ENCODE peak calls at places on chromosomes 11 and 22, in ten cellular contexts. One of them, this sample, is unnamed.

GRCh38 chr22:36331306-36331911 is 56.4 kb downstream of the MYH9 start:
- DNase-seq in lower leg skin: peak
- DNase-seq in body of pancreas: peak
- DNase-seq in stomach: peak
- DNase-seq in HCT116: peak
- DNase-seq in testis: peak
- DNase-seq in cardiac fibroblast: peak
- DNase-seq in GM23338: peak
- DNase-seq in fibroblast of lung: peak
- DNase-seq in dorsolateral prefrontal cortex: no peak
- DNase-seq in this sample: peak

GRCh38 chr11:60788401-60789110 is 3.4 kb downstream of the MS4A10 start:
- DNase-seq in lower leg skin: no peak
- DNase-seq in dorsolateral prefrontal cortex: no peak
- DNase-seq in cardiac fibroblast: peak
- DNase-seq in HCT116: no peak
- DNase-seq in testis: no peak
- DNase-seq in fibroblast of lung: no peak
- DNase-seq in stomach: no peak
- DNase-seq in GM23338: no peak
- DNase-seq in body of pancreas: peak
- DNase-seq in this sample: no peak

GRCh38 chr11:47508595-47509555 is 44.1 kb downstream of the CELF1 start:
- DNase-seq in fibroblast of lung: no peak
- DNase-seq in dorsolateral prefrontal cortex: no peak
- DNase-seq in cardiac fibroblast: no peak
- DNase-seq in stomach: peak
- DNase-seq in body of pancreas: peak
- DNase-seq in lower leg skin: no peak
- DNase-seq in testis: no peak
- DNase-seq in GM23338: no peak
- DNase-seq in HCT116: no peak
- DNase-seq in this sample: no peak

GRCh38 chr11:17515443-17516176 is 28.6 kb downstream of the USH1C start:
- DNase-seq in testis: no peak
- DNase-seq in stomach: no peak
- DNase-seq in body of pancreas: no peak
- DNase-seq in GM23338: no peak
- DNase-seq in fibroblast of lung: no peak
- DNase-seq in cardiac fibroblast: no peak
- DNase-seq in lower leg skin: no peak
- DNase-seq in dorsolateral prefrontal cortex: no peak
- DNase-seq in HCT116: no peak
- DNase-seq in this sample: no peak

GRCh38 chr22:19375435-19375834 is 56.1 kb downstream of the HIRA start:
- DNase-seq in dorsolateral prefrontal cortex: no peak
- DNase-seq in HCT116: no peak
- DNase-seq in body of pancreas: no peak
- DNase-seq in fibroblast of lung: no peak
- DNase-seq in lower leg skin: no peak
- DNase-seq in GM23338: no peak
- DNase-seq in testis: no peak
- DNase-seq in stomach: no peak
- DNase-seq in cardiac fibroblast: no peak
- DNase-seq in this sample: no peak

GRCh38 chr11:114085965-114086364 is 26.5 kb downstream of the ZBTB16 start:
- DNase-seq in lower leg skin: no peak
- DNase-seq in body of pancreas: peak
- DNase-seq in HCT116: no peak
- DNase-seq in stomach: peak
- DNase-seq in cardiac fibroblast: no peak
- DNase-seq in dorsolateral prefrontal cortex: peak
- DNase-seq in fibroblast of lung: no peak
- DNase-seq in GM23338: no peak
- DNase-seq in testis: no peak
- DNase-seq in this sample: no peak

GRCh38 chr22:43001271-43002197 is 13.4 kb downstream of the PACSIN2 start:
- DNase-seq in lower leg skin: no peak
- DNase-seq in dorsolateral prefrontal cortex: peak
- DNase-seq in HCT116: no peak
- DNase-seq in GM23338: no peak
- DNase-seq in testis: no peak
- DNase-seq in fibroblast of lung: peak
- DNase-seq in cardiac fibroblast: peak
- DNase-seq in body of pancreas: no peak
- DNase-seq in stomach: no peak
- DNase-seq in this sample: peak

GRCh38 chr11:37422511-37422910 is 824.5 kb upstream of the RAG2 start:
- DNase-seq in HCT116: no peak
- DNase-seq in GM23338: no peak
- DNase-seq in dorsolateral prefrontal cortex: no peak
- DNase-seq in fibroblast of lung: no peak
- DNase-seq in testis: no peak
- DNase-seq in stomach: no peak
- DNase-seq in cardiac fibroblast: no peak
- DNase-seq in lower leg skin: no peak
- DNase-seq in body of pancreas: no peak
- DNase-seq in this sample: no peak

GRCh38 chr11:12536566-12536965 is 137.7 kb upstream of the TEAD1 start:
- DNase-seq in body of pancreas: no peak
- DNase-seq in dorsolateral prefrontal cortex: no peak
- DNase-seq in fibroblast of lung: no peak
- DNase-seq in testis: no peak
- DNase-seq in lower leg skin: no peak
- DNase-seq in GM23338: no peak
- DNase-seq in HCT116: no peak
- DNase-seq in stomach: peak
- DNase-seq in cardiac fibroblast: no peak
- DNase-seq in this sample: no peak

GRCh38 chr22:43587574-43587973 is 175.8 kb downstream of the MPPED1 start:
- DNase-seq in stomach: no peak
- DNase-seq in cardiac fibroblast: no peak
- DNase-seq in dorsolateral prefrontal cortex: no peak
- DNase-seq in body of pancreas: no peak
- DNase-seq in fibroblast of lung: peak
- DNase-seq in HCT116: no peak
- DNase-seq in lower leg skin: no peak
- DNase-seq in testis: no peak
- DNase-seq in GM23338: no peak
- DNase-seq in this sample: no peak

DNA sequence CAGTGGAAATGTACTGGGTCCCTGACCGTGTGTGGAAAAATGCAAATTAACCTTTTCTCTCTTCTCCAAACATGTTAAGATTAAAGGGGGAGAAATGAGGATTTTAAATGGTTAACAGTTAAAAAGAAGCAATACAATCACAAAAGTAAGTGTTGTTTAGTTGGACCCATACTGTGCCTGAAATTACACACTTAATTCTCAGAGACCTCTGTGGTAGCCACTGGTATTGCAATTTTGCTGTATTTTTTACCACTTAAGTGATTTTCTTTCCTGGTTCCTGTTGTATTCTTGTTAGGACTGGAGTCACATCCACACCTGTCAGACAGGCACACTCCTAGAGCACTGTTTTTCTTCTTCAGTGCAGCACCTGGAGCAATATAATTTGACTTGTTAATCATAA is 179.6 kb upstream of the PDGFD start:
- DNase-seq in dorsolateral prefrontal cortex: no peak
- DNase-seq in GM23338: peak
- DNase-seq in stomach: no peak
- DNase-seq in testis: no peak
- DNase-seq in fibroblast of lung: peak
- DNase-seq in HCT116: peak
- DNase-seq in lower leg skin: no peak
- DNase-seq in cardiac fibroblast: peak
- DNase-seq in body of pancreas: no peak
- DNase-seq in this sample: no peak
- TF ChIP-seq CTCF in dorsolateral prefrontal cortex: peak
- TF ChIP-seq CTCF in GM23338: peak
- TF ChIP-seq CTCF in stomach: peak
- TF ChIP-seq CTCF in testis: peak
- TF ChIP-seq CTCF in fibroblast of lung: peak
- TF ChIP-seq CTCF in HCT116: peak
- TF ChIP-seq CTCF in lower leg skin: no peak
- TF ChIP-seq CTCF in cardiac fibroblast: peak
- TF ChIP-seq CTCF in body of pancreas: peak
- TF ChIP-seq CTCF in this sample: peak

GRCh38 chr11:18789942-18790341 is 1.7 kb downstream of the PTPN5 start:
- DNase-seq in stomach: no peak
- DNase-seq in HCT116: no peak
- DNase-seq in GM23338: no peak
- DNase-seq in body of pancreas: no peak
- DNase-seq in lower leg skin: no peak
- DNase-seq in testis: no peak
- DNase-seq in cardiac fibroblast: no peak
- DNase-seq in dorsolateral prefrontal cortex: no peak
- DNase-seq in fibroblast of lung: no peak
- DNase-seq in this sample: no peak

GRCh38 chr11:18792827-18793226 is 1.2 kb upstream of the PTPN5 start:
- DNase-seq in HCT116: no peak
- DNase-seq in lower leg skin: no peak
- DNase-seq in dorsolateral prefrontal cortex: no peak
- DNase-seq in stomach: no peak
- DNase-seq in fibroblast of lung: no peak
- DNase-seq in testis: no peak
- DNase-seq in cardiac fibroblast: no peak
- DNase-seq in body of pancreas: no peak
- DNase-seq in GM23338: no peak
- DNase-seq in this sample: no peak

GRCh38 chr11:18792066-18792591 is 531 bp upstream of the PTPN5 start:
- DNase-seq in cardiac fibroblast: no peak
- DNase-seq in lower leg skin: no peak
- DNase-seq in body of pancreas: no peak
- DNase-seq in stomach: no peak
- DNase-seq in GM23338: peak
- DNase-seq in fibroblast of lung: no peak
- DNase-seq in HCT116: no peak
- DNase-seq in testis: no peak
- DNase-seq in dorsolateral prefrontal cortex: peak
- DNase-seq in this sample: no peak

GRCh38 chr11:18790820-18791174 is 801 bp downstream of the PTPN5 start:
- DNase-seq in lower leg skin: no peak
- DNase-seq in stomach: no peak
- DNase-seq in body of pancreas: no peak
- DNase-seq in cardiac fibroblast: no peak
- DNase-seq in fibroblast of lung: no peak
- DNase-seq in GM23338: no peak
- DNase-seq in dorsolateral prefrontal cortex: no peak
- DNase-seq in testis: no peak
- DNase-seq in HCT116: no peak
- DNase-seq in this sample: no peak

DNA sequence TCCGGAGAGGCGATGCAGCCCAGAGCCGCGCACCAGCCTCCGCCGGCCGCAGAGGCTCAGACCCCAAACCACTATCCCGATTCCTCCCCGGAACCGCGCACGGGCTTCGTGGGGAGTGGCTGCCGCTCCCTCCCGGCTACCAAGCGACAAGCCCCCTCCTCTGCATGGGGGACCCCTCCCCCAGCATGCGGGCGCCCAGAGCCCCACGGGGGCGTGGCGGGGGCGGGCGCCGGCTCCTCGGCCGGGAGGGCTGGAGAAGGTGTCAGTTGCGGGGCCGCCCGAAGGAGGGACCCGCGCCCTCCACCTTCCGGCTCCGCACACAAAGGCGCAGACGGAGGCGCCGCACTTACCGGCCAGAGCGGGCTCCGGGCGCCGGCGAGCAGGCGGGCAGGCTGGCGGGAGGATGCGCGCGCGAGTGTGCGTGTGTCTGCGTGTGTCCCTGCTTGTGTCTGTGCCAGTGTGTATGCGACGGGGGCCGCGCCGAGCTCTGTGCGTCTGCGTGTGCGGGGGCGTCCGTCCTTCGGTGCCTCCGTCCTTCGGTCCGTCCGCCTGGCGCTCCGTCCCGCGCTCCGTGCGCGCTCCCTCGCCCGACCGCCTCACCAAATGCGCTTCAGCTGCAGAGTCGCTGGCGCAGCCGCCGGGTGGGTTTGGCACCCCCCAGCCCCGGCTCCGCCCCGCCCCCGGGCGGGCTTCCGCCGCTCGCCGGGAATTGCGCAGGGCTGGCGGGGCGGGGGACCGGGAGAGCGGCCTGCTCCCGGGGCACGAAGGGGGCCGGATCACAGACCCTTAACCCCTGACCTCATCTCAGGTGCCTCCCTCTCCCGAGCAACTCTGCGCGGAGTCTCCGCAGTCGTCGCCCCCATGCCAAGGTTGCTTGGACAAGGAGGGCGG is at the start of gene PTPN5:
- DNase-seq in cardiac fibroblast: no peak
- DNase-seq in stomach: no peak
- DNase-seq in dorsolateral prefrontal cortex: peak
- DNase-seq in HCT116: no peak
- DNase-seq in body of pancreas: no peak
- DNase-seq in testis: peak
- DNase-seq in lower leg skin: no peak
- DNase-seq in fibroblast of lung: no peak
- DNase-seq in GM23338: peak
- DNase-seq in this sample: no peak
- H3K4me3 ChIP-seq in cardiac fibroblast: peak
- H3K4me3 ChIP-seq in stomach: peak
- H3K4me3 ChIP-seq in dorsolateral prefrontal cortex: peak
- H3K4me3 ChIP-seq in HCT116: no peak
- H3K4me3 ChIP-seq in body of pancreas: peak
- H3K4me3 ChIP-seq in testis: peak
- H3K4me3 ChIP-seq in lower leg skin: peak
- H3K4me3 ChIP-seq in fibroblast of lung: no peak
- H3K4me3 ChIP-seq in GM23338: peak
- H3K4me3 ChIP-seq in this sample: peak

GRCh38 chr11:76248210-76248609 is 41.9 kb upstream of the WNT11 start:
- DNase-seq in HCT116: no peak
- DNase-seq in GM23338: peak
- DNase-seq in lower leg skin: no peak
- DNase-seq in dorsolateral prefrontal cortex: no peak
- DNase-seq in fibroblast of lung: no peak
- DNase-seq in body of pancreas: no peak
- DNase-seq in stomach: no peak
- DNase-seq in cardiac fibroblast: no peak
- DNase-seq in testis: no peak
- DNase-seq in this sample: no peak
- TF ChIP-seq CTCF in HCT116: peak
- TF ChIP-seq CTCF in GM23338: peak
- TF ChIP-seq CTCF in lower leg skin: no peak
- TF ChIP-seq CTCF in dorsolateral prefrontal cortex: no peak
- TF ChIP-seq CTCF in fibroblast of lung: peak
- TF ChIP-seq CTCF in body of pancreas: peak
- TF ChIP-seq CTCF in stomach: no peak
- TF ChIP-seq CTCF in cardiac fibroblast: peak
- TF ChIP-seq CTCF in testis: no peak
- TF ChIP-seq CTCF in this sample: peak

DNA sequence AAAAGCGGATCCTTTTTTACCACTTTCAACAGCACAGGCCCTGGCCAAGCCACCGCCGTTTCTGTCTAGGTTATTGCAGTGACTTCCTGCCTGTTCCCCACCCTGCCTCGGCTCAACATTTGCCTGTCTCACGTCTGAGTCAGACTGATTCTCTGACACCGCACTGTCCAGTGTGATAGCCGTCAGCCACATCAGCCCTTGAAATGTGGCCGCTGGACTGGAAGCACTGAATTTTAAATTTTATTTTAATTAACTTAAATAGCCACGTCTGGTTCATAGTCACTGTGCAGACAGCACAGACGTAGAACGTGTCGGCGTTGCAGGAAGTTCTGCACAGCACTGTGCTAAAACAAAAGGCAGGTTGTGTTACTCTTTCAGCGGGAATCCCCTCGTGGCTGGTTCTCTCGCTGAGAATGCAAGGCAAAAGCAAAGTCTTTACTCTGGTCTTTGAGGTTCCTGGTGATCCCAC is 56.3 kb upstream of the ADSL start:
- DNase-seq in GM23338: no peak
- DNase-seq in dorsolateral prefrontal cortex: no peak
- DNase-seq in stomach: peak
- DNase-seq in testis: no peak
- DNase-seq in body of pancreas: no peak
- DNase-seq in lower leg skin: no peak
- DNase-seq in cardiac fibroblast: no peak
- DNase-seq in HCT116: no peak
- DNase-seq in fibroblast of lung: no peak
- DNase-seq in this sample: no peak
- H3K4me3 ChIP-seq in GM23338: no peak
- H3K4me3 ChIP-seq in dorsolateral prefrontal cortex: no peak
- H3K4me3 ChIP-seq in stomach: no peak
- H3K4me3 ChIP-seq in testis: no peak
- H3K4me3 ChIP-seq in body of pancreas: no peak
- H3K4me3 ChIP-seq in lower leg skin: no peak
- H3K4me3 ChIP-seq in cardiac fibroblast: no peak
- H3K4me3 ChIP-seq in HCT116: no peak
- H3K4me3 ChIP-seq in fibroblast of lung: no peak
- H3K4me3 ChIP-seq in this sample: no peak

This sample was measured in astrocyte of the cerebellum.